ENCODE peak calls at places on chromosomes 16 and 17, in ten cellular contexts. One of them, this sample, is unnamed.

GRCh38 chr16:73996624-73997339 is 299.8 kb upstream of the PSMD7 start:
- DNase-seq in tibial nerve: no peak
- DNase-seq in MM.1S: no peak
- DNase-seq in psoas muscle: no peak
- DNase-seq in hepatocyte: peak; percentile 28
- DNase-seq in CD8-positive, alpha-beta T cell: no peak
- DNase-seq in right lobe of liver: no peak
- DNase-seq in heart right ventricle: no peak
- DNase-seq in cardiac muscle cell: no peak
- DNase-seq in ascending aorta: no peak
- DNase-seq in this sample: no peak

GRCh38 chr17:18017958-18018357 is 21.0 kb downstream of the ATPAF2 start:
- DNase-seq in heart right ventricle: no peak
- DNase-seq in MM.1S: no peak
- DNase-seq in ascending aorta: no peak
- DNase-seq in tibial nerve: no peak
- DNase-seq in psoas muscle: no peak
- DNase-seq in cardiac muscle cell: peak; percentile 88
- DNase-seq in CD8-positive, alpha-beta T cell: no peak
- DNase-seq in hepatocyte: no peak
- DNase-seq in right lobe of liver: no peak
- DNase-seq in this sample: no peak

GRCh38 chr16:47073223-47074155 is 70.3 kb downstream of the NETO2 start:
- DNase-seq in heart right ventricle: no peak
- DNase-seq in right lobe of liver: no peak
- DNase-seq in hepatocyte: no peak
- DNase-seq in CD8-positive, alpha-beta T cell: no peak
- DNase-seq in tibial nerve: no peak
- DNase-seq in ascending aorta: no peak
- DNase-seq in cardiac muscle cell: no peak
- DNase-seq in MM.1S: peak; percentile 6
- DNase-seq in psoas muscle: no peak
- DNase-seq in this sample: no peak

GRCh38 chr17:17028059-17028877 is 14.0 kb upstream of the MPRIP start:
- DNase-seq in psoas muscle: peak; percentile 81
- DNase-seq in CD8-positive, alpha-beta T cell: no peak
- DNase-seq in ascending aorta: no peak
- DNase-seq in right lobe of liver: no peak
- DNase-seq in hepatocyte: peak; percentile 94
- DNase-seq in cardiac muscle cell: peak; percentile 75
- DNase-seq in heart right ventricle: peak; percentile 33
- DNase-seq in tibial nerve: peak; percentile 81
- DNase-seq in MM.1S: no peak
- DNase-seq in this sample: peak; percentile 77

GRCh38 chr16:3673201-3673600 is 18.7 kb downstream of the DNASE1 start:
- DNase-seq in MM.1S: no peak
- DNase-seq in CD8-positive, alpha-beta T cell: no peak
- DNase-seq in ascending aorta: no peak
- DNase-seq in cardiac muscle cell: no peak
- DNase-seq in tibial nerve: no peak
- DNase-seq in heart right ventricle: no peak
- DNase-seq in psoas muscle: peak; percentile 49
- DNase-seq in hepatocyte: no peak
- DNase-seq in right lobe of liver: no peak
- DNase-seq in this sample: no peak

GRCh38 chr17:55845385-55845784 is 94.5 kb downstream of the PCTP start:
- DNase-seq in ascending aorta: no peak
- DNase-seq in MM.1S: no peak
- DNase-seq in cardiac muscle cell: peak; percentile 62
- DNase-seq in tibial nerve: peak; percentile 18
- DNase-seq in psoas muscle: peak; percentile 81
- DNase-seq in heart right ventricle: peak; percentile 37
- DNase-seq in right lobe of liver: peak; percentile 54
- DNase-seq in hepatocyte: peak; percentile 81
- DNase-seq in CD8-positive, alpha-beta T cell: no peak
- DNase-seq in this sample: peak; percentile 38

GRCh38 chr17:60887607-60888028 is 210.0 kb downstream of the BCAS3 start:
- DNase-seq in ascending aorta: no peak
- DNase-seq in tibial nerve: no peak
- DNase-seq in cardiac muscle cell: no peak
- DNase-seq in psoas muscle: no peak
- DNase-seq in right lobe of liver: no peak
- DNase-seq in heart right ventricle: no peak
- DNase-seq in MM.1S: no peak
- DNase-seq in hepatocyte: no peak
- DNase-seq in CD8-positive, alpha-beta T cell: no peak
- DNase-seq in this sample: no peak

GRCh38 chr17:79038545-79039135 is 14.7 kb downstream of the C1QTNF1 start:
- DNase-seq in MM.1S: no peak
- DNase-seq in cardiac muscle cell: peak; percentile 99
- DNase-seq in psoas muscle: peak; percentile 81
- DNase-seq in ascending aorta: no peak
- DNase-seq in tibial nerve: no peak
- DNase-seq in CD8-positive, alpha-beta T cell: no peak
- DNase-seq in hepatocyte: no peak
- DNase-seq in heart right ventricle: no peak
- DNase-seq in right lobe of liver: no peak
- DNase-seq in this sample: no peak

DNA sequence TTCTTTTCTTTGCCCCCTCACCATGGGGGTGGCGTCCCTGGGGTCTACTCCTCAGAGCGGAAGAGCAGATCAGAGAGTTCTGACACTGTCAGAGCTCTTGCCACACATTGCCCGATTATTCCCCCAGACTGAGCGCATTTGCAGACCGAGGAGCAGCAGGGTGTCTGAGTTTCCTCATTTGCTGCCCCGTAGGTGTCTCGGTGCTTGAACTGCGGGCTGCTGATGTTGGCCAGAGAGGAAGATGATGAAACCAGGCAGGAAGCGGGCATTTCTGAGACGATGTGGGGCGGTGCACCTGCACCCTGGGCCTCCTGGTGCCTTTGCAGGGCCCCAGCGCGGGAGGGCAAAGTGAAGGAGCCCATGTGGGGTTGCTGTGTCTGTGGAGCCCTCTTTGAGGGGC is 55.2 kb downstream of the ARSG start:
- DNase-seq in cardiac muscle cell: no peak
- DNase-seq in hepatocyte: no peak
- DNase-seq in right lobe of liver: peak; percentile 59
- DNase-seq in ascending aorta: peak; percentile 32
- DNase-seq in MM.1S: no peak
- DNase-seq in tibial nerve: no peak
- DNase-seq in CD8-positive, alpha-beta T cell: peak; percentile 51
- DNase-seq in heart right ventricle: no peak
- DNase-seq in psoas muscle: peak; percentile 61
- DNase-seq in this sample: peak; percentile 21
- H3K4me3 ChIP-seq in cardiac muscle cell: no peak overlapping the region
- H3K4me3 ChIP-seq in hepatocyte: no peak overlapping the region
- H3K4me3 ChIP-seq in right lobe of liver: no peak overlapping the region
- H3K4me3 ChIP-seq in ascending aorta: no peak overlapping the region
- H3K4me3 ChIP-seq in MM.1S: no peak overlapping the region
- H3K4me3 ChIP-seq in tibial nerve: no peak overlapping the region
- H3K4me3 ChIP-seq in CD8-positive, alpha-beta T cell: peak overlapping the region; percentile 30
- H3K4me3 ChIP-seq in heart right ventricle: no peak overlapping the region
- H3K4me3 ChIP-seq in psoas muscle: no peak overlapping the region
- H3K4me3 ChIP-seq in this sample: no peak overlapping the region

GRCh38 chr17:68356520-68356919 is 65.2 kb downstream of the ARSG start:
- DNase-seq in heart right ventricle: no peak
- DNase-seq in MM.1S: no peak
- DNase-seq in ascending aorta: no peak
- DNase-seq in tibial nerve: no peak
- DNase-seq in right lobe of liver: no peak
- DNase-seq in psoas muscle: no peak
- DNase-seq in hepatocyte: no peak
- DNase-seq in CD8-positive, alpha-beta T cell: peak; percentile 44
- DNase-seq in cardiac muscle cell: no peak
- DNase-seq in this sample: no peak

GRCh38 chr17:68357886-68358285 is 66.6 kb downstream of the ARSG start:
- DNase-seq in cardiac muscle cell: no peak
- DNase-seq in hepatocyte: no peak
- DNase-seq in MM.1S: no peak
- DNase-seq in CD8-positive, alpha-beta T cell: no peak
- DNase-seq in heart right ventricle: no peak
- DNase-seq in right lobe of liver: no peak
- DNase-seq in ascending aorta: no peak
- DNase-seq in tibial nerve: no peak
- DNase-seq in psoas muscle: no peak
- DNase-seq in this sample: no peak

GRCh38 chr17:68356949-68357455 is 65.7 kb downstream of the ARSG start:
- DNase-seq in psoas muscle: no peak
- DNase-seq in ascending aorta: no peak
- DNase-seq in tibial nerve: no peak
- DNase-seq in cardiac muscle cell: no peak
- DNase-seq in hepatocyte: no peak
- DNase-seq in CD8-positive, alpha-beta T cell: no peak
- DNase-seq in MM.1S: no peak
- DNase-seq in right lobe of liver: no peak
- DNase-seq in heart right ventricle: no peak
- DNase-seq in this sample: no peak

GRCh38 chr17:68353121-68353521 is 61.8 kb downstream of the ARSG start:
- DNase-seq in heart right ventricle: no peak
- DNase-seq in MM.1S: no peak
- DNase-seq in CD8-positive, alpha-beta T cell: no peak
- DNase-seq in tibial nerve: no peak
- DNase-seq in hepatocyte: no peak
- DNase-seq in psoas muscle: no peak
- DNase-seq in cardiac muscle cell: peak; percentile 9
- DNase-seq in ascending aorta: no peak
- DNase-seq in right lobe of liver: no peak
- DNase-seq in this sample: no peak

GRCh38 chr17:68355093-68355492 is 63.8 kb downstream of the ARSG start:
- DNase-seq in heart right ventricle: no peak
- DNase-seq in right lobe of liver: no peak
- DNase-seq in hepatocyte: no peak
- DNase-seq in tibial nerve: no peak
- DNase-seq in cardiac muscle cell: peak; percentile 56
- DNase-seq in MM.1S: no peak
- DNase-seq in CD8-positive, alpha-beta T cell: no peak
- DNase-seq in ascending aorta: no peak
- DNase-seq in psoas muscle: no peak
- DNase-seq in this sample: no peak
- H3K4me1 ChIP-seq in heart right ventricle: no peaks in the 10 kb centered on the region
- H3K4me1 ChIP-seq in right lobe of liver: no peaks in the 10 kb centered on the region
- H3K4me1 ChIP-seq in hepatocyte: no peaks in the 10 kb centered on the region
- H3K4me1 ChIP-seq in tibial nerve: no peaks in the 10 kb centered on the region
- H3K4me1 ChIP-seq in cardiac muscle cell: no peaks in the 10 kb centered on the region
- H3K4me1 ChIP-seq in MM.1S: no peaks in the 10 kb centered on the region
- H3K4me1 ChIP-seq in CD8-positive, alpha-beta T cell: peaks cover 55% of the 10 kb centered on the region
- H3K4me1 ChIP-seq in ascending aorta: no peaks in the 10 kb centered on the region
- H3K4me1 ChIP-seq in psoas muscle: peaks cover 7% of the 10 kb centered on the region
- H3K4me1 ChIP-seq in this sample: peaks cover 4% of the 10 kb centered on the region

DNA sequence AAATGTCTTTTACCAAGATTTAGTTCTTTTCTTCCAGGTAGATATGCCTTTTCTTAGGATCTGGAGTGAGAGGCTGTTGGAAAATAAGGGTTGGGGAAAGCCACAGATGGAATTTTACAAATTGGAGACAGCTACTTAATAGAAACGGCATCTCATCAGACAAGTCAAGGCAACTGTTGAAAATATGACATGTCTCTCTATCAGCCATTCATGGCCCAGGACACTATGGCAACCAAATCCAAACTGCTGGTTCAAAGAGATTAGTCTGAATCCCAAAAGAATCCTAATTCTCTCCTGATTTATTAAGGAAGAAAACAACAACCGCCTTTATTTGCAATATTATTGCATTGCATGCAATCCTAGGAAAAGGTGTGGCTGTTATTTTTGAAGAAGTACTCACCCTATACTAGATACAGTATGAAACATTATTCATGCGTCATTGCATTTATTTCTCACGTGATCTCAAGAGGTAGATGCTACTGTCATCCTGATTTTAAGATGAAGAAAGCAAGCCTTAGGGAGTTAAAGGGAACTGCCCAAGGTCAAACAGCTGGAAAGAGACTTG is 12.6 kb upstream of the CEP20 start:
- DNase-seq in hepatocyte: no peak
- DNase-seq in ascending aorta: no peak
- DNase-seq in right lobe of liver: no peak
- DNase-seq in cardiac muscle cell: no peak
- DNase-seq in psoas muscle: no peak
- DNase-seq in CD8-positive, alpha-beta T cell: no peak
- DNase-seq in tibial nerve: no peak
- DNase-seq in MM.1S: no peak
- DNase-seq in heart right ventricle: no peak
- DNase-seq in this sample: no peak
- TF ChIP-seq CTCF in hepatocyte: no peak
- TF ChIP-seq CTCF in ascending aorta: no peak
- TF ChIP-seq CTCF in right lobe of liver: no peak
- TF ChIP-seq CTCF in cardiac muscle cell: no peak
- TF ChIP-seq CTCF in psoas muscle: no peak
- TF ChIP-seq CTCF in CD8-positive, alpha-beta T cell: no peak
- TF ChIP-seq CTCF in tibial nerve: no peak
- TF ChIP-seq CTCF in MM.1S: no peak
- TF ChIP-seq CTCF in heart right ventricle: no peak
- TF ChIP-seq CTCF in this sample: no peak

GRCh38 chr17:28828294-28829040 is 14.1 kb downstream of the FAM222B start:
- DNase-seq in MM.1S: no peak
- DNase-seq in hepatocyte: no peak
- DNase-seq in CD8-positive, alpha-beta T cell: no peak
- DNase-seq in tibial nerve: no peak
- DNase-seq in heart right ventricle: no peak
- DNase-seq in cardiac muscle cell: no peak
- DNase-seq in psoas muscle: no peak
- DNase-seq in right lobe of liver: peak; percentile 19
- DNase-seq in ascending aorta: no peak
- DNase-seq in this sample: no peak
- H3K4me3 ChIP-seq in MM.1S: no peak overlapping the region
- H3K4me3 ChIP-seq in hepatocyte: no peak overlapping the region
- H3K4me3 ChIP-seq in CD8-positive, alpha-beta T cell: no peak overlapping the region
- H3K4me3 ChIP-seq in tibial nerve: no peak overlapping the region
- H3K4me3 ChIP-seq in heart right ventricle: no peak overlapping the region
- H3K4me3 ChIP-seq in cardiac muscle cell: no peak overlapping the region
- H3K4me3 ChIP-seq in psoas muscle: no peak overlapping the region
- H3K4me3 ChIP-seq in right lobe of liver: no peak overlapping the region
- H3K4me3 ChIP-seq in ascending aorta: no peak overlapping the region
- H3K4me3 ChIP-seq in this sample: no peak overlapping the region

DNA sequence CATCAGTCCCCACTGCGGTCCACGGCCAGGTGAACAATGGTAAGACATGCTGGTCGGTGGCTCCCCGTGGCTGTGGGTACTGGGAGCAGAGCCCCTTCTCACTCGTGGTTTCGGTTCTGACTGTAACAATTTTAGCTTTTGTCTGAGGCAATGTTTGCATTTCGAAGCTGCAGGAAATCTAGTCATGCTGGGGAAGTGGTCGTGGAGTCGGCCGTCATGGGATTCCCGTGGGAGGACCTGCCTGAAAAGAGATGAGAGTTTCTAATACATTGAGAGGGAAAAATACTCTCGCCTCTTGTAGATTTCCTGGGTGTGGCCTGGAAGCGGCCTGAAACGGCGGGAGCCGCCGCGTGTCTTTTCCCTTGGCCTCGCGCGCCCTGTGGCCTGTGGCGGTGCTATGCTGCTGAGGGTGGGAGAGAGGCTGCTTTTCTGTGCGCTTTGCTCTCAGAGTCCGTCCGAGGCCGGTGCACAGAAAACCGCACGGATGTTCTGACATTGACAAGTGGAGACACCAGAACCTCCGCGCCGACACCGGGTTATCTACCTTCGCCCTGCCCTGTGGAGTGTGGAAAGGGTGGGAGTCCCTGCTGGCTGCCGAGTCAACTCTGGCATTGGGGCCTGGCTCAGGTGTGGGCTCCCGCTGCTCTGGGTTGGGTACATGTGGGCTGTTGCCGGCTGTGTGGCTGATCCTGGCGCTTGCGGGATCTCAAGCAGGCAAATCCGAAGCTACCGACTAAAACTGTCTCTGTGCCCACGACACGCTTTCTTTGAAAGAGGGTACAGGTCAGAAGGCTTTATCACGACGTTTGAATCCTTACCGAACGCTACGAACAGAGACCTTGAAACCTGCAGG is 60.8 kb downstream of the WDR45B start:
- DNase-seq in CD8-positive, alpha-beta T cell: no peak
- DNase-seq in heart right ventricle: no peak
- DNase-seq in hepatocyte: no peak
- DNase-seq in tibial nerve: no peak
- DNase-seq in cardiac muscle cell: no peak
- DNase-seq in ascending aorta: no peak
- DNase-seq in psoas muscle: no peak
- DNase-seq in MM.1S: no peak
- DNase-seq in right lobe of liver: no peak
- DNase-seq in this sample: no peak
- H3K4me1 ChIP-seq in CD8-positive, alpha-beta T cell: peaks cover 9% of the 10 kb centered on the region
- H3K4me1 ChIP-seq in heart right ventricle: peaks cover 25% of the 10 kb centered on the region
- H3K4me1 ChIP-seq in hepatocyte: peaks cover 9% of the 10 kb centered on the region
- H3K4me1 ChIP-seq in tibial nerve: peaks cover 42% of the 10 kb centered on the region
- H3K4me1 ChIP-seq in cardiac muscle cell: peaks cover 4% of the 10 kb centered on the region
- H3K4me1 ChIP-seq in ascending aorta: peaks cover 14% of the 10 kb centered on the region
- H3K4me1 ChIP-seq in psoas muscle: peaks cover 16% of the 10 kb centered on the region
- H3K4me1 ChIP-seq in MM.1S: no peaks in the 10 kb centered on the region
- H3K4me1 ChIP-seq in right lobe of liver: no peaks in the 10 kb centered on the region
- H3K4me1 ChIP-seq in this sample: peaks cover 46% of the 10 kb centered on the region

This sample was measured in left ventricle myocardium inferior.